ENCODE peak calls at places on chromosomes 7 and 10, in five cellular contexts. P is SK-N-DZ; X is GM18507; Q is sigmoid colon; Y is activated naive CD4-positive, alpha-beta T cell. V is an unnamed sample.

GRCh38 chr7:47453093-47454056 is 128.5 kb downstream of the TNS3 start:
- DNase-seq in P (no peak), X (no peak), Q (peak), Y (no peak), V (no peak)

GRCh38 chr10:50990568-50991495 is 83.5 kb upstream of the PRKG1 start:
- DNase-seq in P (no peak), X (no peak), Q (peak), Y (no peak), V (no peak)

GRCh38 chr7:35556532-35557471 is 138.1 kb downstream of the HERPUD2 start:
- DNase-seq in P (no peak), X (no peak), Q (no peak), Y (no peak), V (no peak)

GRCh38 chr7:129517931-129518330 is 15.6 kb downstream of the SMKR1 start:
- DNase-seq in P (no peak), X (no peak), Q (no peak), Y (no peak), V (no peak)

GRCh38 chr7:121279822-121280221 is 49.0 kb upstream of the WNT16 start:
- DNase-seq in P (no peak), X (no peak), Q (no peak), Y (no peak), V (no peak)

GRCh38 chr7:38855389-38855788 is 53.6 kb downstream of the VPS41 start:
- DNase-seq in P (no peak), X (no peak), Q (no peak), Y (no peak), V (no peak)

GRCh38 chr7:2088801-2089200 is 143.9 kb downstream of the MAD1L1 start:
- DNase-seq in P (no peak), X (no peak), Q (no peak), Y (no peak), V (no peak)

GRCh38 chr10:74082319-74082718 is 68.3 kb downstream of the AP3M1 start:
- DNase-seq in P (no peak), X (no peak), Q (no peak), Y (no peak), V (no peak)

GRCh38 chr7:99831595-99831994 is 3.8 kb downstream of the CYP3A43 start:
- DNase-seq in P (no peak), X (no peak), Q (no peak), Y (no peak), V (no peak)

GRCh38 chr10:111856631-111857030 is 326.9 kb downstream of the GPAM start:
- DNase-seq in P (no peak), X (no peak), Q (no peak), Y (no peak), V (no peak)

GRCh38 chr10:34666008-34666700 is 148.9 kb downstream of the PARD3 start:
- DNase-seq in P (peak), X (peak), Q (peak), Y (no peak), V (no peak)

GRCh38 chr10:128463991-128464755 is 337.9 kb upstream of the MKI67 start:
- DNase-seq in P (peak), X (no peak), Q (peak), Y (peak), V (peak)

V was measured in amygdala.